ENCODE peak calls at places on chromosomes 5 and 9, in five cellular contexts. One of them, this sample, is unnamed.
A peak's percentile ranks its signal among the peaks of the same experiment; 100 is the strongest.

GRCh38 chr5:9212605-9213004 is 333.3 kb downstream of the SEMA5A start:
- DNase-seq in esophagus muscularis mucosa: peak; percentile 12
- DNase-seq in uterus: no peak
- DNase-seq in OCI-LY7: no peak
- DNase-seq in epithelial cell of esophagus: peak; percentile 57
- DNase-seq in this sample: no peak

GRCh38 chr5:59542841-59543825 is 350.4 kb downstream of the PDE4D start:
- DNase-seq in OCI-LY7: no peak
- DNase-seq in uterus: peak; percentile 59
- DNase-seq in esophagus muscularis mucosa: no peak
- DNase-seq in epithelial cell of esophagus: no peak
- DNase-seq in this sample: no peak

GRCh38 chr5:177600458-177601018 is 606 bp downstream of the B4GALT7 start:
- DNase-seq in uterus: no peak
- DNase-seq in OCI-LY7: peak; percentile 56
- DNase-seq in esophagus muscularis mucosa: no peak
- DNase-seq in epithelial cell of esophagus: peak; percentile 36
- DNase-seq in this sample: no peak

GRCh38 chr9:99353408-99353807 is 131.3 kb downstream of the SEC61B start:
- DNase-seq in uterus: no peak
- DNase-seq in epithelial cell of esophagus: peak; percentile 89
- DNase-seq in OCI-LY7: no peak
- DNase-seq in esophagus muscularis mucosa: no peak
- DNase-seq in this sample: no peak

GRCh38 chr5:56350595-56351170 is 117.6 kb upstream of the ANKRD55 start:
- DNase-seq in epithelial cell of esophagus: peak; percentile 75
- DNase-seq in OCI-LY7: no peak
- DNase-seq in esophagus muscularis mucosa: no peak
- DNase-seq in uterus: peak; percentile 77
- DNase-seq in this sample: no peak

GRCh38 chr5:149254506-149254905 is 17.2 kb upstream of the AFAP1L1 start:
- DNase-seq in OCI-LY7: no peak
- DNase-seq in uterus: no peak
- DNase-seq in epithelial cell of esophagus: no peak
- DNase-seq in esophagus muscularis mucosa: no peak
- DNase-seq in this sample: peak; percentile 47

GRCh38 chr9:74500584-74500924 is 3.4 kb downstream of the RORB start:
- DNase-seq in OCI-LY7: no peak
- DNase-seq in uterus: no peak
- DNase-seq in esophagus muscularis mucosa: no peak
- DNase-seq in epithelial cell of esophagus: no peak
- DNase-seq in this sample: peak; percentile 17

GRCh38 chr5:52800394-52801213 is 12.9 kb downstream of the ITGA1 start:
- DNase-seq in epithelial cell of esophagus: peak; percentile 79
- DNase-seq in esophagus muscularis mucosa: no peak
- DNase-seq in OCI-LY7: peak; percentile 54
- DNase-seq in uterus: peak; percentile 64
- DNase-seq in this sample: peak; percentile 60

GRCh38 chr5:33118761-33119415 is 321.9 kb upstream of the TARS1 start:
- DNase-seq in epithelial cell of esophagus: peak; percentile 78
- DNase-seq in uterus: no peak
- DNase-seq in OCI-LY7: no peak
- DNase-seq in esophagus muscularis mucosa: no peak
- DNase-seq in this sample: no peak

GRCh38 chr9:111975709-111976108 is 79.1 kb downstream of the UGCG start:
- DNase-seq in epithelial cell of esophagus: no peak
- DNase-seq in esophagus muscularis mucosa: no peak
- DNase-seq in uterus: no peak
- DNase-seq in OCI-LY7: peak; percentile 51
- DNase-seq in this sample: no peak

GRCh38 chr5:63070001-63070400 is 491.4 kb downstream of the LRRC70 start:
- DNase-seq in OCI-LY7: no peak
- DNase-seq in esophagus muscularis mucosa: no peak
- DNase-seq in epithelial cell of esophagus: no peak
- DNase-seq in uterus: no peak
- DNase-seq in this sample: no peak

GRCh38 chr5:141825241-141825671 is 53.0 kb downstream of the PCDH1 start:
- DNase-seq in uterus: no peak
- DNase-seq in esophagus muscularis mucosa: no peak
- DNase-seq in OCI-LY7: no peak
- DNase-seq in epithelial cell of esophagus: no peak
- DNase-seq in this sample: no peak

GRCh38 chr5:76724871-76725270 is 8.9 kb downstream of the F2R start:
- DNase-seq in esophagus muscularis mucosa: no peak
- DNase-seq in uterus: no peak
- DNase-seq in epithelial cell of esophagus: peak; percentile 70
- DNase-seq in OCI-LY7: no peak
- DNase-seq in this sample: no peak

GRCh38 chr5:31413030-31413812 is 118.7 kb downstream of the DROSHA start:
- DNase-seq in epithelial cell of esophagus: peak; percentile 60
- DNase-seq in esophagus muscularis mucosa: no peak
- DNase-seq in OCI-LY7: no peak
- DNase-seq in uterus: no peak
- DNase-seq in this sample: no peak

GRCh38 chr5:77876862-77877502 is 100.8 kb upstream of the TBCA start:
- DNase-seq in esophagus muscularis mucosa: no peak
- DNase-seq in OCI-LY7: no peak
- DNase-seq in epithelial cell of esophagus: no peak
- DNase-seq in uterus: no peak
- DNase-seq in this sample: no peak

GRCh38 chr5:77958642-77959315 is 182.6 kb upstream of the TBCA start:
- DNase-seq in esophagus muscularis mucosa: no peak
- DNase-seq in epithelial cell of esophagus: no peak
- DNase-seq in uterus: no peak
- DNase-seq in OCI-LY7: no peak
- DNase-seq in this sample: no peak

GRCh38 chr9:121371495-121371911 is 1.5 kb upstream of the STOM start:
- DNase-seq in esophagus muscularis mucosa: no peak
- DNase-seq in uterus: no peak
- DNase-seq in epithelial cell of esophagus: no peak
- DNase-seq in OCI-LY7: no peak
- DNase-seq in this sample: no peak

GRCh38 chr5:146993876-146994530 is 115.4 kb upstream of the PPP2R2B start:
- DNase-seq in epithelial cell of esophagus: peak; percentile 10
- DNase-seq in uterus: no peak
- DNase-seq in esophagus muscularis mucosa: no peak
- DNase-seq in OCI-LY7: no peak
- DNase-seq in this sample: no peak

GRCh38 chr9:133604214-133604613 is 5.0 kb downstream of the FAM163B start:
- DNase-seq in epithelial cell of esophagus: no peak
- DNase-seq in uterus: no peak
- DNase-seq in OCI-LY7: peak; percentile 65
- DNase-seq in esophagus muscularis mucosa: no peak
- DNase-seq in this sample: no peak
- TF ChIP-seq CTCF in epithelial cell of esophagus: no peak
- TF ChIP-seq CTCF in uterus: no peak
- TF ChIP-seq CTCF in OCI-LY7: peak; percentile 76
- TF ChIP-seq CTCF in esophagus muscularis mucosa: no peak
- TF ChIP-seq CTCF in this sample: no peak

GRCh38 chr9:137580958-137581331 is 2.2 kb upstream of the DPH7 start:
- DNase-seq in uterus: no peak
- DNase-seq in esophagus muscularis mucosa: no peak
- DNase-seq in OCI-LY7: no peak
- DNase-seq in epithelial cell of esophagus: no peak
- DNase-seq in this sample: no peak

GRCh38 chr9:137583957-137584356 is 5.2 kb upstream of the DPH7 start:
- DNase-seq in OCI-LY7: no peak
- DNase-seq in epithelial cell of esophagus: no peak
- DNase-seq in esophagus muscularis mucosa: no peak
- DNase-seq in uterus: no peak
- DNase-seq in this sample: no peak

GRCh38 chr9:137583347-137583746 is 4.6 kb upstream of the DPH7 start:
- DNase-seq in uterus: no peak
- DNase-seq in OCI-LY7: no peak
- DNase-seq in esophagus muscularis mucosa: no peak
- DNase-seq in epithelial cell of esophagus: no peak
- DNase-seq in this sample: no peak

GRCh38 chr9:137581361-137582285 is 2.9 kb upstream of the DPH7 start:
- DNase-seq in epithelial cell of esophagus: no peak
- DNase-seq in uterus: no peak
- DNase-seq in OCI-LY7: no peak
- DNase-seq in esophagus muscularis mucosa: no peak
- DNase-seq in this sample: no peak

DNA sequence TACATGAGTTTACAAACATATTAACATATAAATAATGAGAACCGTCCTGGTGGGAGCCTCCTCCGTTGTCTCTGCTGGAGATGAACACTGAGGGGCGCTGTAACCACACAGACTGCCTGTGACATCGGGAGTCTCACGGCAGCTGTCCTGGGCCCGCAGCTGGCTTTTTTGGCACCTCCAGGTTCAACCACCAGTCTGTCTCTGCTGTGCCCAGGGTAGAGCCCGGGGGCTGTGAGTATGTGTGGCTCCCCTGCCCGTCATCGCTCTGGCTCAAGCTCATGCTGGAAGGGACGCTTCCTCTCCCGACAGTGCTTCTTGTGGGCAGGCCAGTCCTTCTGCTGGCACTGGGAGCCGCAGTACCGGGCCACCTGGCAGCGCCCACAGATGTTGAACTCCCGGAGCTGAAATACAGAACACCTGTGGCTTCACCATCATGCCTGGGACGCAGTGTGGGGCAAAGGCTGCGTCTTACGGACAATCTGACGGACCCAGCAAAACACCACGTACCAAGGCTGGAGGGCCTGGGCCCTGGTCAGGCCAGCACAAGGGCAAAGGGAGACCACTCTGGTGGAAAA is 3.6 kb upstream of the DPH7 start:
- DNase-seq in uterus: no peak
- DNase-seq in esophagus muscularis mucosa: no peak
- DNase-seq in OCI-LY7: peak; percentile 57
- DNase-seq in epithelial cell of esophagus: peak; percentile 38
- DNase-seq in this sample: no peak
- TF ChIP-seq CTCF in uterus: no peak
- TF ChIP-seq CTCF in esophagus muscularis mucosa: no peak
- TF ChIP-seq CTCF in OCI-LY7: peak; percentile 76
- TF ChIP-seq CTCF in epithelial cell of esophagus: peak; percentile 36
- TF ChIP-seq CTCF in this sample: no peak

GRCh38 chr5:159049844-159050318 is 49.8 kb downstream of the EBF1 start:
- DNase-seq in esophagus muscularis mucosa: no peak
- DNase-seq in uterus: no peak
- DNase-seq in OCI-LY7: peak; percentile 51
- DNase-seq in epithelial cell of esophagus: peak; percentile 8
- DNase-seq in this sample: no peak
- TF ChIP-seq CTCF in esophagus muscularis mucosa: peak; percentile 36
- TF ChIP-seq CTCF in uterus: peak; percentile 59
- TF ChIP-seq CTCF in OCI-LY7: peak; percentile 81
- TF ChIP-seq CTCF in epithelial cell of esophagus: peak; percentile 7
- TF ChIP-seq CTCF in this sample: no peak

GRCh38 chr9:77000330-77000729 is 19.1 kb upstream of the FOXB2 start:
- DNase-seq in epithelial cell of esophagus: no peak
- DNase-seq in uterus: no peak
- DNase-seq in OCI-LY7: no peak
- DNase-seq in esophagus muscularis mucosa: peak; percentile 80
- DNase-seq in this sample: no peak
- TF ChIP-seq CTCF in epithelial cell of esophagus: no peak
- TF ChIP-seq CTCF in uterus: no peak
- TF ChIP-seq CTCF in OCI-LY7: no peak
- TF ChIP-seq CTCF in esophagus muscularis mucosa: no peak
- TF ChIP-seq CTCF in this sample: no peak

DNA sequence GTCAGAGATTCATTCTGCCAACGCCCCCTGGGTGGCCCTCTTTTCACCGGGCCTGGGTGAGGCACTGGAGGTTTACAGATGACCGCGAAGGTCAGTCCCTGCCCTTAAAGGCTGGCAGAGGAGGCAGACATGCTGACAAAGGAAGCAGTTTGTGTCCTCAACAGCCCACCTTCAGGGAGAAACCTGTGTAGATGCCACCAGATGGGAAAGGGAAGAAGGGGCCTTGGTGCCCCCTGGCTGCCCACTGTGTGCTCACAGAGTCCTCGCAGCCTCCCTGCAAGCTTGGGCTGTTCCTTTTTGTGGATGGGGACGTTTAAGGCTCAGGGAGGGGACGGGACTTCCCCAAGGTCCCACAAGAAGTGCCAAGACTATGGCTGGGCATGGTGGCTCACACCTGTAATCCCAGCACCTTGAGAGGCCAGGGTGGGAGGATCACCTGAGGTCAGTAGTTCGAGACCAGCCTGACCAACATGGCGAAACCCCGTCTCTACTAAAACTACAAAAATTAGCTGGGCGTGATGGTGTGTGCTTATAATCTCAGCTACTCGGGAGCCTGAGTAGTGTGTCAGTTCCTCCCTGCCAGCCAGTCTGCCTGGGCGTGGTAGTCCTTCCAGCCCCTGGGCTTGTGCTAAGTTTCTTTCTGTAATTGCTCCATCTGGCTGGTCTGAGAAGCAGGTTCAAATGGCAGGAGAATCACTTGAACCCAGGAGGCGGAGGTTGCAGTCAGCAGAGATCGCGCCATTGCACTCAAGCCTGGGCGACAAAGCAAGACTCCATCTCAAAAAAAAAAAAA is 36.2 kb downstream of the NEK6 start:
- DNase-seq in OCI-LY7: peak; percentile 60
- DNase-seq in esophagus muscularis mucosa: no peak
- DNase-seq in epithelial cell of esophagus: peak; percentile 60
- DNase-seq in uterus: no peak
- DNase-seq in this sample: no peak
- TF ChIP-seq CTCF in OCI-LY7: peak; percentile 69
- TF ChIP-seq CTCF in esophagus muscularis mucosa: no peak
- TF ChIP-seq CTCF in epithelial cell of esophagus: no peak
- TF ChIP-seq CTCF in uterus: no peak
- TF ChIP-seq CTCF in this sample: no peak

GRCh38 chr5:54672867-54673266 is 155.3 kb downstream of the SNX18 start:
- DNase-seq in esophagus muscularis mucosa: no peak
- DNase-seq in epithelial cell of esophagus: no peak
- DNase-seq in uterus: no peak
- DNase-seq in OCI-LY7: no peak
- DNase-seq in this sample: no peak
- TF ChIP-seq CTCF in esophagus muscularis mucosa: no peak
- TF ChIP-seq CTCF in epithelial cell of esophagus: no peak
- TF ChIP-seq CTCF in uterus: no peak
- TF ChIP-seq CTCF in OCI-LY7: no peak
- TF ChIP-seq CTCF in this sample: no peak

GRCh38 chr9:134787601-134788531 is 92.7 kb upstream of the FCN2 start:
- DNase-seq in OCI-LY7: no peak
- DNase-seq in uterus: no peak
- DNase-seq in epithelial cell of esophagus: no peak
- DNase-seq in esophagus muscularis mucosa: no peak
- DNase-seq in this sample: no peak
- TF ChIP-seq CTCF in OCI-LY7: no peak
- TF ChIP-seq CTCF in uterus: no peak
- TF ChIP-seq CTCF in epithelial cell of esophagus: no peak
- TF ChIP-seq CTCF in esophagus muscularis mucosa: no peak
- TF ChIP-seq CTCF in this sample: no peak

DNA sequence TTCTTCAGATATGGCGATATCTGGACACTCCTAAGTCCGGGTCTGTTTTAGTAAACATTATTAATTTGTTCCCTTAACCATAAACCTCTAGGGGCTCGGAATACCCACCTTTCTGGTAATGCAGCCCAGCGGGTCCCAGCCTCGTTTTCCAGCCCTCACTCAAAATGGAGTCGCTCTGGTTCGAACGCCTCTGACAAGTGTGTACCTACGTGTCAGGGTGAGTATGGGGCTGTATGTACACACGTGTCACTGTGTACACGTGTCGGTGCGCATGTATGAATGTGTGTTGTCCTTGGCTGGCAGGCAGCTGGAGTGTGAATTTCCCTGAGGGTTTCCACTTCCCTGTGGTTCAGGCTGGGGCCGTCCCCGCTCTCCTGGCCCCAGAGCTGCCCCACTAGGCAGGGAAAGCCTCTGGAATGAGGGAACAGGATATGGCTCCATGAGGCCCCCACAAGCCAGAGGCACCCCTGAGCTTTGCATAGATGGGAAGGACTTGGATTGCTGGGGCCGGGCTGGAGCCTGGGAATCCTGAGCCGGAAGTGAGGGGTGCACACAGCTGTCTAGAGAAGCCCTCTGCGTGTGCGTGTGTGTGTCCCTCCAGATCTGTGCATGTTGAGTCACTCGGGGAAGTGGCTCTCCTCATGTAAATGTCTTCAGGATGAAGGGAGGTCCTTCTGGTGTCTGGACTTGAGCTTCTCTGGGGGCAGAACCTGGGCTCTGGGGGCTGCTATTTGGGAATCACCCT is 160.8 kb upstream of the IER5L start:
- DNase-seq in epithelial cell of esophagus: no peak
- DNase-seq in esophagus muscularis mucosa: no peak
- DNase-seq in uterus: no peak
- DNase-seq in OCI-LY7: no peak
- DNase-seq in this sample: no peak
- TF ChIP-seq CTCF in epithelial cell of esophagus: no peak
- TF ChIP-seq CTCF in esophagus muscularis mucosa: no peak
- TF ChIP-seq CTCF in uterus: no peak
- TF ChIP-seq CTCF in OCI-LY7: no peak
- TF ChIP-seq CTCF in this sample: no peak